ENCODE peak calls at places on chromosomes 3 and 15, in five cellular contexts. N is HS-5, O is H54, C is PC-3, H is C1 segment of cervical spinal cord. U is an unnamed sample.

GRCh38 chr3:142828703-142829304 is 60.1 kb downstream of the PCOLCE2 start:
- DNase-seq in N (peak), O (peak), C (peak), H (peak), U (peak)

GRCh38 chr15:74635228-74635627 is 19.6 kb downstream of the CLK3 start:
- DNase-seq in N (no peak), O (peak), C (peak), H (peak), U (no peak)

GRCh38 chr15:68376447-68377060 is 55.4 kb downstream of the ITGA11 start:
- DNase-seq in N (no peak), O (no peak), C (no peak), H (no peak), U (no peak)

GRCh38 chr15:70053703-70054229 is 44.0 kb downstream of the TLE3 start:
- DNase-seq in N (no peak), O (no peak), C (no peak), H (no peak), U (no peak)

GRCh38 chr15:28264166-28264565 is 57.8 kb downstream of the HERC2 start:
- DNase-seq in N (no peak), O (no peak), C (no peak), H (no peak), U (no peak)

GRCh38 chr3:58072046-58072445 is 63.8 kb downstream of the FLNB start:
- DNase-seq in N (no peak), O (no peak), C (no peak), H (no peak), U (peak)

GRCh38 chr3:176651622-176652021 is 545.7 kb downstream of the TBL1XR1 start:
- DNase-seq in N (no peak), O (no peak), C (peak), H (no peak), U (no peak)

GRCh38 chr3:5078151-5078550 is 43.9 kb upstream of the ARL8B start:
- DNase-seq in N (no peak), O (peak), C (peak), H (no peak), U (no peak)

GRCh38 chr3:69541059-69541471 is 155.2 kb upstream of the FRMD4B start:
- DNase-seq in N (no peak), O (no peak), C (no peak), H (peak), U (no peak)

GRCh38 chr3:47889001-47889757 is 86.2 kb downstream of the DHX30 start:
- DNase-seq in N (no peak), O (no peak), C (no peak), H (no peak), U (no peak)

GRCh38 chr3:168090306-168091085 is 5.2 kb downstream of the GOLIM4 start:
- DNase-seq in N (no peak), O (no peak), C (no peak), H (no peak), U (no peak)

GRCh38 chr3:155553800-155554199 is 191.1 kb downstream of the PLCH1 start:
- DNase-seq in N (no peak), O (no peak), C (peak), H (no peak), U (no peak)

GRCh38 chr3:34109846-34110245 is 311.4 kb downstream of the PDCD6IP start:
- DNase-seq in N (no peak), O (no peak), C (no peak), H (no peak), U (no peak)

GRCh38 chr3:135166266-135166825 is 371.3 kb downstream of the EPHB1 start:
- DNase-seq in N (no peak), O (no peak), C (no peak), H (no peak), U (no peak)

GRCh38 chr3:141894524-141895176 is 18.2 kb downstream of the ATP1B3 start:
- DNase-seq in N (peak), O (no peak), C (peak), H (no peak), U (peak)